ENCODE peak calls at places on chromosomes 7 and 10, in nine cellular contexts. One of them, this sample, is unnamed.

GRCh38 chr10:42783181-42783549 is 570 bp downstream of the BMS1 start:
- DNase-seq in fibroblast of lung: peak
- DNase-seq in OCI-LY7: no peak
- DNase-seq in endodermal cell: no peak
- DNase-seq in left ventricle myocardium inferior: no peak
- DNase-seq in thoracic aorta: no peak
- DNase-seq in uterus: no peak
- DNase-seq in esophagus muscularis mucosa: no peak
- DNase-seq in K562: peak
- DNase-seq in this sample: peak

GRCh38 chr10:133590226-133590969 is 25.0 kb upstream of the SYCE1 start:
- DNase-seq in fibroblast of lung: no peak
- DNase-seq in OCI-LY7: no peak
- DNase-seq in endodermal cell: no peak
- DNase-seq in left ventricle myocardium inferior: no peak
- DNase-seq in thoracic aorta: no peak
- DNase-seq in uterus: no peak
- DNase-seq in esophagus muscularis mucosa: peak
- DNase-seq in K562: no peak
- DNase-seq in this sample: no peak

GRCh38 chr7:132160525-132161230 is 415.6 kb downstream of the PLXNA4 start:
- DNase-seq in fibroblast of lung: no peak
- DNase-seq in OCI-LY7: no peak
- DNase-seq in endodermal cell: no peak
- DNase-seq in left ventricle myocardium inferior: no peak
- DNase-seq in thoracic aorta: no peak
- DNase-seq in uterus: no peak
- DNase-seq in esophagus muscularis mucosa: no peak
- DNase-seq in K562: no peak
- DNase-seq in this sample: no peak

GRCh38 chr7:12861070-12861469 is 173.6 kb downstream of the ARL4A start:
- DNase-seq in fibroblast of lung: peak
- DNase-seq in OCI-LY7: no peak
- DNase-seq in endodermal cell: no peak
- DNase-seq in left ventricle myocardium inferior: no peak
- DNase-seq in thoracic aorta: no peak
- DNase-seq in uterus: no peak
- DNase-seq in esophagus muscularis mucosa: no peak
- DNase-seq in K562: no peak
- DNase-seq in this sample: no peak

GRCh38 chr7:41425926-41426325 is 277.0 kb downstream of the INHBA start:
- DNase-seq in fibroblast of lung: peak
- DNase-seq in OCI-LY7: no peak
- DNase-seq in endodermal cell: no peak
- DNase-seq in left ventricle myocardium inferior: no peak
- DNase-seq in thoracic aorta: no peak
- DNase-seq in uterus: no peak
- DNase-seq in esophagus muscularis mucosa: no peak
- DNase-seq in K562: no peak
- DNase-seq in this sample: no peak

GRCh38 chr7:27735165-27735564 is 4.8 kb upstream of the TAX1BP1 start:
- DNase-seq in fibroblast of lung: peak
- DNase-seq in OCI-LY7: no peak
- DNase-seq in endodermal cell: no peak
- DNase-seq in left ventricle myocardium inferior: no peak
- DNase-seq in thoracic aorta: no peak
- DNase-seq in uterus: no peak
- DNase-seq in esophagus muscularis mucosa: no peak
- DNase-seq in K562: no peak
- DNase-seq in this sample: no peak

GRCh38 chr10:13311177-13311575 is 11.3 kb upstream of the PHYH start:
- DNase-seq in fibroblast of lung: no peak
- DNase-seq in OCI-LY7: no peak
- DNase-seq in endodermal cell: no peak
- DNase-seq in left ventricle myocardium inferior: no peak
- DNase-seq in thoracic aorta: no peak
- DNase-seq in uterus: no peak
- DNase-seq in esophagus muscularis mucosa: no peak
- DNase-seq in K562: no peak
- DNase-seq in this sample: no peak

GRCh38 chr7:77537595-77538185 is 595 bp downstream of the PTPN12 start:
- DNase-seq in fibroblast of lung: peak
- DNase-seq in OCI-LY7: peak
- DNase-seq in endodermal cell: no peak
- DNase-seq in left ventricle myocardium inferior: peak
- DNase-seq in thoracic aorta: no peak
- DNase-seq in uterus: peak
- DNase-seq in esophagus muscularis mucosa: no peak
- DNase-seq in K562: peak
- DNase-seq in this sample: peak

GRCh38 chr10:110426294-110427153 is 71.2 kb upstream of the DUSP5 start:
- DNase-seq in fibroblast of lung: peak
- DNase-seq in OCI-LY7: peak
- DNase-seq in endodermal cell: no peak
- DNase-seq in left ventricle myocardium inferior: no peak
- DNase-seq in thoracic aorta: no peak
- DNase-seq in uterus: no peak
- DNase-seq in esophagus muscularis mucosa: no peak
- DNase-seq in K562: no peak
- DNase-seq in this sample: no peak

GRCh38 chr10:6224781-6225180 is 22.0 kb downstream of the PFKFB3 start:
- DNase-seq in fibroblast of lung: no peak
- DNase-seq in OCI-LY7: no peak
- DNase-seq in endodermal cell: no peak
- DNase-seq in left ventricle myocardium inferior: no peak
- DNase-seq in thoracic aorta: no peak
- DNase-seq in uterus: no peak
- DNase-seq in esophagus muscularis mucosa: no peak
- DNase-seq in K562: no peak
- DNase-seq in this sample: no peak

GRCh38 chr7:98553666-98554065 is 63.4 kb upstream of the NPTX2 start:
- DNase-seq in fibroblast of lung: no peak
- DNase-seq in OCI-LY7: no peak
- DNase-seq in endodermal cell: no peak
- DNase-seq in left ventricle myocardium inferior: no peak
- DNase-seq in thoracic aorta: no peak
- DNase-seq in uterus: no peak
- DNase-seq in esophagus muscularis mucosa: no peak
- DNase-seq in K562: no peak
- DNase-seq in this sample: no peak

GRCh38 chr10:129654461-129654860 is 187.4 kb downstream of the MGMT start:
- DNase-seq in fibroblast of lung: no peak
- DNase-seq in OCI-LY7: no peak
- DNase-seq in endodermal cell: peak
- DNase-seq in left ventricle myocardium inferior: no peak
- DNase-seq in thoracic aorta: no peak
- DNase-seq in uterus: no peak
- DNase-seq in esophagus muscularis mucosa: peak
- DNase-seq in K562: no peak
- DNase-seq in this sample: no peak

GRCh38 chr10:129655679-129656031 is 188.6 kb downstream of the MGMT start:
- DNase-seq in fibroblast of lung: no peak
- DNase-seq in OCI-LY7: no peak
- DNase-seq in endodermal cell: no peak
- DNase-seq in left ventricle myocardium inferior: no peak
- DNase-seq in thoracic aorta: no peak
- DNase-seq in uterus: no peak
- DNase-seq in esophagus muscularis mucosa: no peak
- DNase-seq in K562: no peak
- DNase-seq in this sample: no peak

GRCh38 chr10:129653861-129654260 is 186.8 kb downstream of the MGMT start:
- DNase-seq in fibroblast of lung: no peak
- DNase-seq in OCI-LY7: no peak
- DNase-seq in endodermal cell: no peak
- DNase-seq in left ventricle myocardium inferior: no peak
- DNase-seq in thoracic aorta: no peak
- DNase-seq in uterus: no peak
- DNase-seq in esophagus muscularis mucosa: peak
- DNase-seq in K562: no peak
- DNase-seq in this sample: no peak

GRCh38 chr10:129656642-129657041 is 189.6 kb downstream of the MGMT start:
- DNase-seq in fibroblast of lung: no peak
- DNase-seq in OCI-LY7: no peak
- DNase-seq in endodermal cell: peak
- DNase-seq in left ventricle myocardium inferior: no peak
- DNase-seq in thoracic aorta: no peak
- DNase-seq in uterus: no peak
- DNase-seq in esophagus muscularis mucosa: peak
- DNase-seq in K562: no peak
- DNase-seq in this sample: no peak

DNA sequence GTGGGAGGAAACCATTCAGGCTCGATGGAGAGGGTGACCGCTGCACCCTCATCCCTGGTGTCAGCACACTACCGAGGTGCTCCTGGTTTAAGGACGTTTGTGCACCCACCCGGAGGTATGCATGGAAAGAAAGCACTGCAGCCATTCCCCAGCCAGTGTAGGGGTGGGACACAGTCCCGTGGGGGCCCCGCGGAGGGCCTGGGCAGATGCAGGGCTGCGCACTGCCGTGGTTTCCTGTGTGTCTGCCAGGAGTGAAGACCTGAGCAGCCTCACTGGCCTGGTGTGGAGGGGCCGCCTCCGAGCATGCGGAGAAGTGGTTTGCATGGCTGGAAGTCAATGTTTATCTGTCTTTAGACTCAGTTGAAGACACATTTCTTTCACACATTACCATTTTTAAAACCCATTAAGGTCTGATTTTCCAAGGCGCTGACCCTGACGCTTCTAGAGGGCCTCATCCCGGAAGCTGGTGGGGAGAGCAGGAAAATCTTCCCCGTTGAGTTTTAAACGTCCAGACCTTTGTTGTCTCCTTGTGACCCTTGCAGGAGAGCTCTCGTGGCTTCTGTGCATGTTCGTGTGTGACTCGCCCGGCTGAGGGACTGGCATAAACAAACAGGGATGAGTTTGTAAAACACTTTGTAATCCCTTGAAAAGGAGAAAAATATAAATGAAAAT is 188.1 kb downstream of the MGMT start:
- DNase-seq in fibroblast of lung: no peak
- DNase-seq in OCI-LY7: no peak
- DNase-seq in endodermal cell: peak
- DNase-seq in left ventricle myocardium inferior: no peak
- DNase-seq in thoracic aorta: no peak
- DNase-seq in uterus: no peak
- DNase-seq in esophagus muscularis mucosa: peak
- DNase-seq in K562: no peak
- DNase-seq in this sample: no peak
- TF ChIP-seq CTCF in fibroblast of lung: no peak
- TF ChIP-seq CTCF in OCI-LY7: no peak
- TF ChIP-seq CTCF in endodermal cell: no peak
- TF ChIP-seq CTCF in left ventricle myocardium inferior: no peak
- TF ChIP-seq CTCF in thoracic aorta: no peak
- TF ChIP-seq CTCF in uterus: no peak
- TF ChIP-seq CTCF in esophagus muscularis mucosa: no peak
- TF ChIP-seq CTCF in K562: no peak
- TF ChIP-seq CTCF in this sample: no peak

DNA sequence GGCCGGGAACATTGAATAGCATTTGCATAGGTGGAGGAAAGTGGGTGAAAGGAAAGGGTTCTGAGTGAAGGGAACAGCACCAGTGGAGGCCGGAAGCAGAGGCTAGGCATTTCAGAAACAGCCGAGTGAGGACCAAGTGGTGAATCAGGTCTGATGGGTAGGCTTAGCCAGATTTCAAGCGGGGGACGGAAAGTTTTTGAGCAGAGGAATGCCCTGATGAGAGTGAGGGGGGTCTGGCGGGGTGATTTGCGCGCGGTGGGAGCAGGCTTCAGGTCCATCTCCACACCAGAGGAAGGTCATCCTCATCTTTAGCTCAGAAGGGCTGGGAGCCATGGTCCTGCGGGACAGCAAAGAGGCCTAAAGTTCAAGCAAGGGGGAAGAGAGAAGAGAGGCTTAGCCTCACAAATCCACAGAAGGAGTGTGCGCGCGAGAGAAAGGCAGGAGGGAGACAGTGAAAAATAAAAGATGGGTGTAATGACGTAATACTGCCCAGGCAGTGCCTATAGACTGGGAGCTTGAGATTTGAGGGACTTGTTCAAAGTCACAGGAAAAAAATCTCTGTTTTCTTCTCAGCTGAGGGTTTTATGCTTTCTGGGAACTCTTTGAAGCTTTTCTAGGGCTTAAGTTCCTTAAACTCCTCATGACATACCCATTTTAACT is 1.0 kb upstream of the DENND2A start:
- DNase-seq in fibroblast of lung: no peak
- DNase-seq in OCI-LY7: no peak
- DNase-seq in endodermal cell: no peak
- DNase-seq in left ventricle myocardium inferior: no peak
- DNase-seq in thoracic aorta: no peak
- DNase-seq in uterus: no peak
- DNase-seq in esophagus muscularis mucosa: no peak
- DNase-seq in K562: no peak
- DNase-seq in this sample: no peak
- H3K4me3 ChIP-seq in fibroblast of lung: peak
- H3K4me3 ChIP-seq in OCI-LY7: no peak
- H3K4me3 ChIP-seq in endodermal cell: peak
- H3K4me3 ChIP-seq in left ventricle myocardium inferior: peak
- H3K4me3 ChIP-seq in thoracic aorta: peak
- H3K4me3 ChIP-seq in uterus: peak
- H3K4me3 ChIP-seq in esophagus muscularis mucosa: peak
- H3K4me3 ChIP-seq in K562: no peak
- H3K4me3 ChIP-seq in this sample: no peak

DNA sequence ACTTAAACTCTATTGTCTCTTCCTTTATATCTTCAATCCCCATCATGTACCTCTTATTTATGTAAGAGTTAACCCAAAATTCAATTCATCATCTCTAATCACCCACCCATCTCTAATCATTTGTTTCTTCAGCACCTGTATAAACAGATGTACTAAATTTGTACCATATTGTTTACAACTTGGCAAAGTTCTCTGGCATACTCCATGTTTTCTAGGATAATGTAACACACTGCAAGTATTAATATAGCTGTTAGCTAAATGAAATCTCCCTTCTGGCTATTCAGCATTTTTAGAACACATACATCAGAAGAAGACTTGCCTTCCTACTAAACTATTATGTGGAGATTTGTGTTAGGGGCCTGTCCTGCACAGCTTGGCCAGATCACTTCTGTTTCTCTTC is 33.1 kb downstream of the MALSU1 start:
- DNase-seq in fibroblast of lung: peak
- DNase-seq in OCI-LY7: no peak
- DNase-seq in endodermal cell: no peak
- DNase-seq in left ventricle myocardium inferior: no peak
- DNase-seq in thoracic aorta: no peak
- DNase-seq in uterus: no peak
- DNase-seq in esophagus muscularis mucosa: no peak
- DNase-seq in K562: no peak
- DNase-seq in this sample: no peak
- H3K27ac ChIP-seq in fibroblast of lung: no peak
- H3K27ac ChIP-seq in OCI-LY7: no peak
- H3K27ac ChIP-seq in endodermal cell: no peak
- H3K27ac ChIP-seq in left ventricle myocardium inferior: no peak
- H3K27ac ChIP-seq in thoracic aorta: no peak
- H3K27ac ChIP-seq in uterus: no peak
- H3K27ac ChIP-seq in esophagus muscularis mucosa: no peak
- H3K27ac ChIP-seq in K562: no peak
- H3K27ac ChIP-seq in this sample: no peak

DNA sequence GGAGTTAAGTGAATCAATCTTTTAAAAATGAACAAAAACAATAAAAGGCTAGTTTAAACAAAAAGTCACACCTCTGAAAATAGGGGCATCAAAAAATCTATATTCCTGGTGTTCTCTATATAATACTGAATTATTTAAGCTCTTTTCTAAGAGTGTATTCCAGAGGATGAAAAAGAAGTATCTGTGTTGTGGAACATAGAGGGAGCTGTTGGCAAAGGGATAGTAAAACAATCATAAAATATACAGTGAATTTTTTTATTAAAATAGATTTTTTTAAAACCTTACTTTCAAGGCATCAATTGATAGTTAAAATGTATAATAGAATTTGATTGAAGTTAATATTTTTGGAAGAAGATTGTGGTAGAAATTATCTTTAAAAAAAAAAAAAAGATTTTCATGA is 1409.1 kb upstream of the CELF2 start:
- DNase-seq in fibroblast of lung: peak
- DNase-seq in OCI-LY7: peak
- DNase-seq in endodermal cell: no peak
- DNase-seq in left ventricle myocardium inferior: no peak
- DNase-seq in thoracic aorta: no peak
- DNase-seq in uterus: no peak
- DNase-seq in esophagus muscularis mucosa: no peak
- DNase-seq in K562: no peak
- DNase-seq in this sample: peak
- TF ChIP-seq CTCF in fibroblast of lung: peak
- TF ChIP-seq CTCF in OCI-LY7: peak
- TF ChIP-seq CTCF in endodermal cell: peak
- TF ChIP-seq CTCF in left ventricle myocardium inferior: peak
- TF ChIP-seq CTCF in thoracic aorta: peak
- TF ChIP-seq CTCF in uterus: peak
- TF ChIP-seq CTCF in esophagus muscularis mucosa: peak
- TF ChIP-seq CTCF in K562: no peak
- TF ChIP-seq CTCF in this sample: peak